ENCODE peak calls at places on chromosomes 12 and 14, in seven cellular contexts. One of them, this sample, is unnamed.

GRCh38 chr12:93164103-93164880 is 213.4 kb upstream of the NUDT4 start:
- DNase-seq in psoas muscle: no peak
- DNase-seq in astrocyte of the cerebellum: no peak
- DNase-seq in lower leg skin: no peak
- DNase-seq in neural crest cell: no peak
- DNase-seq in upper lobe of right lung: no peak
- DNase-seq in AG10803: peak; percentile 44
- DNase-seq in this sample: no peak

GRCh38 chr14:33271216-33271615 is 332.5 kb downstream of the NPAS3 start:
- DNase-seq in astrocyte of the cerebellum: peak; percentile 36
- DNase-seq in upper lobe of right lung: no peak
- DNase-seq in neural crest cell: no peak
- DNase-seq in lower leg skin: no peak
- DNase-seq in AG10803: peak; percentile 5
- DNase-seq in psoas muscle: no peak
- DNase-seq in this sample: no peak

GRCh38 chr12:120678572-120678971 is 8.4 kb upstream of the MLEC start:
- DNase-seq in neural crest cell: no peak
- DNase-seq in astrocyte of the cerebellum: no peak
- DNase-seq in psoas muscle: no peak
- DNase-seq in lower leg skin: no peak
- DNase-seq in AG10803: no peak
- DNase-seq in upper lobe of right lung: no peak
- DNase-seq in this sample: no peak

GRCh38 chr12:32505067-32505466 is 105.7 kb downstream of the FGD4 start:
- DNase-seq in AG10803: no peak
- DNase-seq in lower leg skin: no peak
- DNase-seq in upper lobe of right lung: no peak
- DNase-seq in neural crest cell: no peak
- DNase-seq in astrocyte of the cerebellum: no peak
- DNase-seq in psoas muscle: no peak
- DNase-seq in this sample: no peak

GRCh38 chr12:70982991-70983390 is 62.5 kb upstream of the PTPRR start:
- DNase-seq in upper lobe of right lung: no peak
- DNase-seq in neural crest cell: no peak
- DNase-seq in AG10803: peak; percentile 75
- DNase-seq in astrocyte of the cerebellum: no peak
- DNase-seq in psoas muscle: no peak
- DNase-seq in lower leg skin: no peak
- DNase-seq in this sample: no peak

GRCh38 chr14:75577724-75578098 is 709 bp upstream of the FLVCR2 start:
- DNase-seq in neural crest cell: peak; percentile 79
- DNase-seq in astrocyte of the cerebellum: peak; percentile 59
- DNase-seq in lower leg skin: peak; percentile 95
- DNase-seq in AG10803: peak; percentile 70
- DNase-seq in psoas muscle: peak; percentile 94
- DNase-seq in upper lobe of right lung: peak; percentile 92
- DNase-seq in this sample: peak; percentile 57

GRCh38 chr14:92108345-92109254 is 2.2 kb upstream of the ATXN3 start:
- DNase-seq in neural crest cell: peak; percentile 11
- DNase-seq in astrocyte of the cerebellum: no peak
- DNase-seq in psoas muscle: no peak
- DNase-seq in upper lobe of right lung: no peak
- DNase-seq in lower leg skin: no peak
- DNase-seq in AG10803: no peak
- DNase-seq in this sample: no peak

GRCh38 chr12:14716848-14717444 is 20.5 kb upstream of the GUCY2C start:
- DNase-seq in AG10803: peak; percentile 45
- DNase-seq in astrocyte of the cerebellum: peak; percentile 4
- DNase-seq in lower leg skin: no peak
- DNase-seq in psoas muscle: no peak
- DNase-seq in neural crest cell: peak; percentile 16
- DNase-seq in upper lobe of right lung: no peak
- DNase-seq in this sample: no peak

GRCh38 chr12:1630081-1630826 is 1.2 kb downstream of the WNT5B start:
- DNase-seq in upper lobe of right lung: peak; percentile 73
- DNase-seq in lower leg skin: peak; percentile 89
- DNase-seq in neural crest cell: peak; percentile 15
- DNase-seq in psoas muscle: peak; percentile 68
- DNase-seq in astrocyte of the cerebellum: no peak
- DNase-seq in AG10803: peak; percentile 56
- DNase-seq in this sample: no peak

GRCh38 chr12:96981053-96981452 is 74.0 kb downstream of the NEDD1 start:
- DNase-seq in AG10803: peak; percentile 81
- DNase-seq in neural crest cell: no peak
- DNase-seq in upper lobe of right lung: no peak
- DNase-seq in psoas muscle: no peak
- DNase-seq in astrocyte of the cerebellum: peak; percentile 64
- DNase-seq in lower leg skin: no peak
- DNase-seq in this sample: no peak

GRCh38 chr14:42163136-42163535 is 556.5 kb downstream of the LRFN5 start:
- DNase-seq in upper lobe of right lung: no peak
- DNase-seq in astrocyte of the cerebellum: no peak
- DNase-seq in AG10803: no peak
- DNase-seq in psoas muscle: no peak
- DNase-seq in neural crest cell: no peak
- DNase-seq in lower leg skin: no peak
- DNase-seq in this sample: no peak

GRCh38 chr14:105918496-105919262 is 392.3 kb downstream of the TMEM121 start:
- DNase-seq in astrocyte of the cerebellum: no peak
- DNase-seq in neural crest cell: no peak
- DNase-seq in lower leg skin: no peak
- DNase-seq in AG10803: no peak
- DNase-seq in upper lobe of right lung: peak; percentile 58
- DNase-seq in psoas muscle: peak; percentile 32
- DNase-seq in this sample: no peak

GRCh38 chr14:61103541-61104339 is 122.7 kb downstream of the SLC38A6 start:
- DNase-seq in AG10803: peak; percentile 94
- DNase-seq in neural crest cell: no peak
- DNase-seq in psoas muscle: peak; percentile 78
- DNase-seq in upper lobe of right lung: no peak
- DNase-seq in lower leg skin: peak; percentile 90
- DNase-seq in astrocyte of the cerebellum: peak; percentile 94
- DNase-seq in this sample: no peak

GRCh38 chr14:76929927-76930326 is 98.6 kb downstream of the IRF2BPL start:
- DNase-seq in lower leg skin: no peak
- DNase-seq in psoas muscle: no peak
- DNase-seq in AG10803: peak; percentile 31
- DNase-seq in neural crest cell: no peak
- DNase-seq in astrocyte of the cerebellum: no peak
- DNase-seq in upper lobe of right lung: no peak
- DNase-seq in this sample: no peak

GRCh38 chr12:75571651-75572050 is 60.2 kb upstream of the KRR1 start:
- DNase-seq in neural crest cell: no peak
- DNase-seq in psoas muscle: no peak
- DNase-seq in lower leg skin: no peak
- DNase-seq in AG10803: no peak
- DNase-seq in upper lobe of right lung: no peak
- DNase-seq in astrocyte of the cerebellum: no peak
- DNase-seq in this sample: no peak

GRCh38 chr12:4117386-4118016 is 156.1 kb upstream of the CCND2 start:
- DNase-seq in psoas muscle: no peak
- DNase-seq in astrocyte of the cerebellum: no peak
- DNase-seq in neural crest cell: no peak
- DNase-seq in AG10803: no peak
- DNase-seq in upper lobe of right lung: no peak
- DNase-seq in lower leg skin: peak; percentile 62
- DNase-seq in this sample: no peak

GRCh38 chr12:5096241-5096880 is 52.7 kb downstream of the KCNA5 start:
- DNase-seq in neural crest cell: no peak
- DNase-seq in astrocyte of the cerebellum: no peak
- DNase-seq in psoas muscle: no peak
- DNase-seq in AG10803: peak; percentile 80
- DNase-seq in lower leg skin: peak; percentile 70
- DNase-seq in upper lobe of right lung: no peak
- DNase-seq in this sample: no peak

GRCh38 chr14:70709726-70710382 is 68.1 kb downstream of the TTC9 start:
- DNase-seq in astrocyte of the cerebellum: no peak
- DNase-seq in psoas muscle: no peak
- DNase-seq in AG10803: no peak
- DNase-seq in upper lobe of right lung: no peak
- DNase-seq in neural crest cell: no peak
- DNase-seq in lower leg skin: no peak
- DNase-seq in this sample: no peak

GRCh38 chr14:66432334-66432733 is 53.8 kb upstream of the CCDC196 start:
- DNase-seq in AG10803: no peak
- DNase-seq in astrocyte of the cerebellum: no peak
- DNase-seq in upper lobe of right lung: no peak
- DNase-seq in psoas muscle: no peak
- DNase-seq in neural crest cell: no peak
- DNase-seq in lower leg skin: no peak
- DNase-seq in this sample: no peak

GRCh38 chr12:89029961-89030360 is 322.3 kb downstream of the DUSP6 start:
- DNase-seq in AG10803: no peak
- DNase-seq in neural crest cell: no peak
- DNase-seq in lower leg skin: no peak
- DNase-seq in upper lobe of right lung: no peak
- DNase-seq in psoas muscle: no peak
- DNase-seq in astrocyte of the cerebellum: no peak
- DNase-seq in this sample: no peak

GRCh38 chr14:31939934-31940333 is 137.2 kb upstream of the ARHGAP5 start:
- DNase-seq in upper lobe of right lung: no peak
- DNase-seq in neural crest cell: no peak
- DNase-seq in psoas muscle: no peak
- DNase-seq in lower leg skin: no peak
- DNase-seq in AG10803: no peak
- DNase-seq in astrocyte of the cerebellum: no peak
- DNase-seq in this sample: no peak

GRCh38 chr12:22409071-22409951 is 74.8 kb upstream of the ST8SIA1 start:
- DNase-seq in psoas muscle: no peak
- DNase-seq in neural crest cell: no peak
- DNase-seq in lower leg skin: no peak
- DNase-seq in astrocyte of the cerebellum: peak; percentile 62
- DNase-seq in upper lobe of right lung: no peak
- DNase-seq in AG10803: no peak
- DNase-seq in this sample: peak; percentile 43

GRCh38 chr14:25615174-25615573 is 565.2 kb upstream of the STXBP6 start:
- DNase-seq in psoas muscle: no peak
- DNase-seq in lower leg skin: no peak
- DNase-seq in neural crest cell: no peak
- DNase-seq in upper lobe of right lung: no peak
- DNase-seq in AG10803: no peak
- DNase-seq in astrocyte of the cerebellum: no peak
- DNase-seq in this sample: no peak

GRCh38 chr12:45557020-45557419 is 172.5 kb upstream of the ARID2 start:
- DNase-seq in neural crest cell: no peak
- DNase-seq in psoas muscle: no peak
- DNase-seq in upper lobe of right lung: no peak
- DNase-seq in astrocyte of the cerebellum: no peak
- DNase-seq in AG10803: no peak
- DNase-seq in lower leg skin: no peak
- DNase-seq in this sample: no peak

GRCh38 chr14:100271247-100271939 is 32.4 kb downstream of the YY1 start:
- DNase-seq in upper lobe of right lung: no peak
- DNase-seq in lower leg skin: no peak
- DNase-seq in psoas muscle: no peak
- DNase-seq in neural crest cell: no peak
- DNase-seq in astrocyte of the cerebellum: peak; percentile 11
- DNase-seq in AG10803: peak; percentile 6
- DNase-seq in this sample: no peak
- TF ChIP-seq CTCF in upper lobe of right lung: peak; percentile 45
- TF ChIP-seq CTCF in lower leg skin: no peak
- TF ChIP-seq CTCF in psoas muscle: no peak
- TF ChIP-seq CTCF in neural crest cell: peak; percentile 59
- TF ChIP-seq CTCF in astrocyte of the cerebellum: peak; percentile 47
- TF ChIP-seq CTCF in AG10803: peak; percentile 24
- TF ChIP-seq CTCF in this sample: peak; percentile 23

DNA sequence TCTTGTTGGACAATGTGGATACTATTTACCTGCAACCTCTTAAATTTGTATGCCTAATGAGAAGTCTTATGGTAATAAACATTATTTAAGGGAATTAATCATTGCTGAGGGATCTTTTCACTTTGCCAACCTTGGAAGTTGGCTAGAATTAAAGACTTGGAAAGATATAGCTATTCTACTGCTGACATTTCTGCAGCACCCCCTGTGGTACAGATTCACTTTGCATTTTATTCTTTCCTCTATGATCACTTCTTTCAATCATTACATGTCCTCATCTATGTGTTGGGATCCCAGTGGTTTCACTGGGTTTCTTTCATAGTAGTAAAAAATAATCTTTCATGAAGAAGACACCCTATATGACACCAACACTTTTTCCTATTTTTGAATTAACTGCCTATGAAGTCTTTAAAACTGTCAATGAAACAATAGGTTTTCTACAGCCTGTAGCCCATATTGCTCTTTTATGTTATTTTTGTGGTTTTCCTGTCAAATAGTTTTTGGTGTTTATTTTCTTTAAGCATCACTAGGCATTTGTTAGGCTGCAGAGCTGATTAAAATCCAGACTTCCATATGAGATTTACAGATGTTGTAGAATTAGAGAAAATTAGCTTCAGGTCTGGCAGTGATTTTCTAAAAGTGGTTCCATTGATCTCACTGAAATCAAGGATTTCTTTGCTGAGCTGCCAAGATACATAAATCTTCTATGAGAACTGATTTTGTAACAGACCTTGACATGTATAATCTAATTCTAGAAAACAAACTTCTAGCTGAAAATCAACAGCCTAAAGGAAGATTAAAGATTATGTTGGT is 256.1 kb downstream of the NAV3 start:
- DNase-seq in neural crest cell: no peak
- DNase-seq in upper lobe of right lung: no peak
- DNase-seq in astrocyte of the cerebellum: no peak
- DNase-seq in AG10803: no peak
- DNase-seq in psoas muscle: no peak
- DNase-seq in lower leg skin: no peak
- DNase-seq in this sample: no peak
- TF ChIP-seq CTCF in neural crest cell: peak; percentile 18
- TF ChIP-seq CTCF in upper lobe of right lung: no peak
- TF ChIP-seq CTCF in astrocyte of the cerebellum: peak; percentile 21
- TF ChIP-seq CTCF in AG10803: peak; percentile 18
- TF ChIP-seq CTCF in psoas muscle: no peak
- TF ChIP-seq CTCF in lower leg skin: no peak
- TF ChIP-seq CTCF in this sample: no peak

GRCh38 chr14:53327716-53328115 is 174.6 kb upstream of the DDHD1 start:
- DNase-seq in astrocyte of the cerebellum: no peak
- DNase-seq in upper lobe of right lung: no peak
- DNase-seq in psoas muscle: no peak
- DNase-seq in AG10803: peak; percentile 10
- DNase-seq in lower leg skin: no peak
- DNase-seq in neural crest cell: no peak
- DNase-seq in this sample: no peak
- TF ChIP-seq CTCF in astrocyte of the cerebellum: no peak
- TF ChIP-seq CTCF in upper lobe of right lung: no peak
- TF ChIP-seq CTCF in psoas muscle: no peak
- TF ChIP-seq CTCF in AG10803: no peak
- TF ChIP-seq CTCF in lower leg skin: no peak
- TF ChIP-seq CTCF in neural crest cell: no peak
- TF ChIP-seq CTCF in this sample: no peak

GRCh38 chr12:27951898-27952297 is 20.6 kb downstream of the PTHLH start:
- DNase-seq in lower leg skin: no peak
- DNase-seq in AG10803: no peak
- DNase-seq in psoas muscle: no peak
- DNase-seq in upper lobe of right lung: no peak
- DNase-seq in astrocyte of the cerebellum: no peak
- DNase-seq in neural crest cell: no peak
- DNase-seq in this sample: no peak
- TF ChIP-seq CTCF in lower leg skin: no peak
- TF ChIP-seq CTCF in AG10803: no peak
- TF ChIP-seq CTCF in psoas muscle: no peak
- TF ChIP-seq CTCF in upper lobe of right lung: no peak
- TF ChIP-seq CTCF in astrocyte of the cerebellum: no peak
- TF ChIP-seq CTCF in neural crest cell: no peak
- TF ChIP-seq CTCF in this sample: no peak

GRCh38 chr12:26001530-26001929 is 43.0 kb downstream of the RASSF8 start:
- DNase-seq in upper lobe of right lung: no peak
- DNase-seq in astrocyte of the cerebellum: no peak
- DNase-seq in lower leg skin: no peak
- DNase-seq in neural crest cell: no peak
- DNase-seq in psoas muscle: no peak
- DNase-seq in AG10803: no peak
- DNase-seq in this sample: no peak
- TF ChIP-seq CTCF in upper lobe of right lung: no peak
- TF ChIP-seq CTCF in astrocyte of the cerebellum: no peak
- TF ChIP-seq CTCF in lower leg skin: no peak
- TF ChIP-seq CTCF in neural crest cell: no peak
- TF ChIP-seq CTCF in psoas muscle: no peak
- TF ChIP-seq CTCF in AG10803: no peak
- TF ChIP-seq CTCF in this sample: no peak